ENCODE peak calls at places on chromosomes 3 and 15, in four cellular contexts. Z, R, P and L are unnamed samples. For H3K4me1, the result is how much of the 10 kb centered on the place peaks cover.

GRCh38 chr15:69755571-69756310 is 303.1 kb downstream of the RPLP1 start:
- DNase-seq in R (no peak), P (peak), Z (no peak), L (no peak)

GRCh38 chr15:63860161-63860954 is 26.6 kb upstream of the HERC1 start:
- DNase-seq in Z (no peak), P (no peak), R (no peak), L (no peak)

GRCh38 chr15:69145694-69146492 is 14.5 kb upstream of the GLCE start:
- DNase-seq in P (peak), R (no peak), Z (no peak), L (no peak)

GRCh38 chr3:70861234-70861633 is 548.8 kb upstream of the MDFIC2 start:
- DNase-seq in Z (no peak), P (peak), R (no peak), L (no peak)

GRCh38 chr15:89401636-89402252 is 67.1 kb upstream of the POLG start:
- DNase-seq in Z (no peak), R (no peak), P (peak), L (no peak)

GRCh38 chr15:60119101-60119500 is 115.0 kb downstream of the FOXB1 start:
- DNase-seq in Z (no peak), R (no peak), P (no peak), L (no peak)

GRCh38 chr15:89514596-89515406 is 18.4 kb upstream of the RHCG start:
- DNase-seq in P (no peak), Z (no peak), R (no peak), L (no peak)

GRCh38 chr3:36944012-36944640 is 728 bp downstream of the TRANK1 start:
- DNase-seq in Z (peak), R (peak), P (peak), L (peak)

GRCh38 chr3:149648525-149648924 is 9.3 kb downstream of the WWTR1 start:
- DNase-seq in Z (no peak), R (no peak), P (peak), L (no peak)

GRCh38 chr3:60613769-60614303 is 637.4 kb downstream of the FHIT start:
- DNase-seq in P (no peak), R (no peak), Z (no peak), L (no peak)

GRCh38 chr3:125129512-125129962 is 73.7 kb upstream of the HEG1 start:
- DNase-seq in R (no peak), P (peak), Z (no peak), L (peak)

GRCh38 chr15:100448481-100448880 is 80.3 kb downstream of the CERS3 start:
- DNase-seq in Z (no peak), P (no peak), R (peak), L (no peak)

GRCh38 chr3:13479332-13479581 is 849 bp upstream of the HDAC11 start:
- DNase-seq in Z (peak), R (no peak), P (no peak), L (peak)

GRCh38 chr3:190092250-190092649 is 28.4 kb downstream of the P3H2 start:
- DNase-seq in Z (no peak), P (peak), R (no peak), L (no peak)

GRCh38 chr15:88258021-88258641 is 1.6 kb upstream of the NTRK3 start:
- DNase-seq in P (peak), Z (no peak), R (peak), L (no peak)

GRCh38 chr15:69794643-69795461 is 302.9 kb downstream of the TLE3 start:
- DNase-seq in P (peak), Z (peak), R (peak), L (peak)

GRCh38 chr15:72751751-72752455 is 31.7 kb downstream of the ADPGK start:
- DNase-seq in P (peak), Z (no peak), R (no peak), L (no peak)

GRCh38 chr3:32455609-32456428 is 46.8 kb downstream of the CMTM6 start:
- DNase-seq in Z (no peak), P (no peak), R (no peak), L (no peak)
- H3K4me1 ChIP-seq in Z (under half), P (under half), R (under half), L (under half)

GRCh38 chr3:32401541-32402052 is 9.9 kb downstream of the CMTM7 start:
- DNase-seq in R (peak), P (peak), Z (peak), L (peak)
- H3K27ac ChIP-seq in R (no peak), P (peak), Z (peak), L (peak)

GRCh38 chr15:77898811-77899730 is 178.4 kb downstream of the TBC1D2B start:
- DNase-seq in Z (no peak), R (no peak), P (no peak), L (no peak)

GRCh38 chr15:77901921-77902750 is 175.4 kb downstream of the TBC1D2B start:
- DNase-seq in R (no peak), P (no peak), Z (no peak), L (no peak)

GRCh38 chr15:77897896-77898406 is 179.6 kb downstream of the TBC1D2B start:
- DNase-seq in R (no peak), P (no peak), Z (no peak), L (no peak)

GRCh38 chr15:77904436-77904821 is 173.1 kb downstream of the TBC1D2B start:
- DNase-seq in P (no peak), Z (no peak), R (no peak), L (no peak)

GRCh38 chr15:77901251-77901881 is 176.1 kb downstream of the TBC1D2B start:
- DNase-seq in R (no peak), P (no peak), Z (no peak), L (no peak)
- H3K4me1 ChIP-seq in R (under half), P (under half), Z (under half), L (under half)

GRCh38 chr3:112778298-112779008 is 68.2 kb downstream of the CD200R1L start:
- DNase-seq in P (peak), R (no peak), Z (no peak), L (no peak)
- H3K27ac ChIP-seq in P (no peak), R (no peak), Z (no peak), L (peak)

GRCh38 chr15:78050851-78051250 is 26.7 kb downstream of the TBC1D2B start:
- DNase-seq in P (no peak), Z (no peak), R (no peak), L (no peak)
- H3K4me1 ChIP-seq in P (under half), Z (half or more), R (under half), L (half or more)

GRCh38 chr15:92520914-92521623 is 127.4 kb downstream of the ST8SIA2 start:
- DNase-seq in P (no peak), R (no peak), Z (no peak), L (no peak)
- H3K27ac ChIP-seq in P (no peak), R (no peak), Z (no peak), L (no peak)

DNA sequence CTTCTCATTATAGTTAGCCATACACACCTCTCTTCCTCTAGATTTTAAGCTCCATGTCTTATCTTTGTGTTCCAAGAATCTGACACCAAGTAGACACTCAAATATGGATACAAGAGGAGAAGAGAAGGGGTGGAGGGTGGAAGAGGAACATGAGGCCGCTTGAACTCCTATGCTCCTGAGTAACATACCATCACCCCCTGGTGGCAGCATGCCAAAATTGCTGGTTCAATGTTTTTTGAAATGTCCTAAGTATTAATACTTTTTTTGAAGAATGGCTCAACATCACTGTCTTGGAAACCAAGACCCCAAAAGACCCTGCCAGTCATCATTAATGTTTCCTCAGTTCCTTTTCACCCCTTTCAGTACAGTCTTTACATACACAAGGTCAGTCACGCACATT is 71.8 kb upstream of the HACD2 start:
- DNase-seq in Z (no peak), P (no peak), R (no peak), L (no peak)
- H3K4me1 ChIP-seq in Z (under half), P (under half), R (under half), L (half or more)